ENCODE peak calls at places on chromosomes 3 and 15, in six cellular contexts. One of them, this sample, is unnamed.

GRCh38 chr15:69475769-69476358 is 23.2 kb downstream of the RPLP1 start:
- DNase-seq in epithelial cell of esophagus: peak; percentile 78
- DNase-seq in lower lobe of right lung: peak; percentile 82
- DNase-seq in fibroblast of pulmonary artery: peak; percentile 79
- DNase-seq in WERI-Rb-1: peak; percentile 74
- DNase-seq in SK-N-SH: peak; percentile 85
- DNase-seq in this sample: peak; percentile 61

GRCh38 chr15:25793354-25794050 is 69.6 kb downstream of the ATP10A start:
- DNase-seq in SK-N-SH: no peak
- DNase-seq in epithelial cell of esophagus: no peak
- DNase-seq in fibroblast of pulmonary artery: no peak
- DNase-seq in lower lobe of right lung: no peak
- DNase-seq in WERI-Rb-1: no peak
- DNase-seq in this sample: no peak

GRCh38 chr3:13241621-13242363 is 168.6 kb upstream of the IQSEC1 start:
- DNase-seq in WERI-Rb-1: no peak
- DNase-seq in epithelial cell of esophagus: no peak
- DNase-seq in fibroblast of pulmonary artery: no peak
- DNase-seq in SK-N-SH: no peak
- DNase-seq in lower lobe of right lung: no peak
- DNase-seq in this sample: no peak

GRCh38 chr3:128555881-128556280 is 62.9 kb upstream of the GATA2 start:
- DNase-seq in lower lobe of right lung: no peak
- DNase-seq in fibroblast of pulmonary artery: no peak
- DNase-seq in epithelial cell of esophagus: no peak
- DNase-seq in SK-N-SH: no peak
- DNase-seq in WERI-Rb-1: no peak
- DNase-seq in this sample: no peak

GRCh38 chr15:79455943-79456342 is 23.8 kb downstream of the MINAR1 start:
- DNase-seq in WERI-Rb-1: no peak
- DNase-seq in SK-N-SH: no peak
- DNase-seq in fibroblast of pulmonary artery: no peak
- DNase-seq in lower lobe of right lung: no peak
- DNase-seq in epithelial cell of esophagus: no peak
- DNase-seq in this sample: no peak

GRCh38 chr3:140467916-140468315 is 209.9 kb upstream of the TRIM42 start:
- DNase-seq in SK-N-SH: no peak
- DNase-seq in epithelial cell of esophagus: no peak
- DNase-seq in lower lobe of right lung: no peak
- DNase-seq in WERI-Rb-1: no peak
- DNase-seq in fibroblast of pulmonary artery: no peak
- DNase-seq in this sample: no peak

GRCh38 chr15:90934256-90934948 is 683 bp upstream of the UNC45A start:
- DNase-seq in epithelial cell of esophagus: peak; percentile 91
- DNase-seq in SK-N-SH: peak; percentile 87
- DNase-seq in lower lobe of right lung: peak; percentile 91
- DNase-seq in fibroblast of pulmonary artery: peak; percentile 83
- DNase-seq in WERI-Rb-1: peak; percentile 90
- DNase-seq in this sample: peak; percentile 77

GRCh38 chr3:87595798-87596197 is 319.4 kb upstream of the POU1F1 start:
- DNase-seq in epithelial cell of esophagus: no peak
- DNase-seq in fibroblast of pulmonary artery: no peak
- DNase-seq in SK-N-SH: no peak
- DNase-seq in WERI-Rb-1: no peak
- DNase-seq in lower lobe of right lung: no peak
- DNase-seq in this sample: peak; percentile 62

GRCh38 chr15:44633603-44634002 is 29.9 kb downstream of the SPG11 start:
- DNase-seq in WERI-Rb-1: no peak
- DNase-seq in SK-N-SH: no peak
- DNase-seq in epithelial cell of esophagus: peak; percentile 56
- DNase-seq in lower lobe of right lung: no peak
- DNase-seq in fibroblast of pulmonary artery: peak; percentile 80
- DNase-seq in this sample: peak; percentile 43

GRCh38 chr3:62065985-62066693 is 307.2 kb downstream of the FEZF2 start:
- DNase-seq in SK-N-SH: no peak
- DNase-seq in fibroblast of pulmonary artery: no peak
- DNase-seq in epithelial cell of esophagus: no peak
- DNase-seq in lower lobe of right lung: no peak
- DNase-seq in WERI-Rb-1: no peak
- DNase-seq in this sample: no peak

GRCh38 chr3:63877737-63878393 is 14.2 kb downstream of the ATXN7 start:
- DNase-seq in WERI-Rb-1: no peak
- DNase-seq in epithelial cell of esophagus: no peak
- DNase-seq in SK-N-SH: no peak
- DNase-seq in fibroblast of pulmonary artery: no peak
- DNase-seq in lower lobe of right lung: no peak
- DNase-seq in this sample: no peak

GRCh38 chr3:78506581-78507195 is 1261.1 kb downstream of the ROBO1 start:
- DNase-seq in SK-N-SH: no peak
- DNase-seq in lower lobe of right lung: no peak
- DNase-seq in fibroblast of pulmonary artery: peak; percentile 27
- DNase-seq in epithelial cell of esophagus: peak; percentile 68
- DNase-seq in WERI-Rb-1: no peak
- DNase-seq in this sample: peak; percentile 64

GRCh38 chr15:21269121-21269520 is 171.2 kb downstream of the POTEB3 start:
- DNase-seq in fibroblast of pulmonary artery: no peak
- DNase-seq in epithelial cell of esophagus: no peak
- DNase-seq in SK-N-SH: no peak
- DNase-seq in lower lobe of right lung: peak; percentile 41
- DNase-seq in WERI-Rb-1: no peak
- DNase-seq in this sample: no peak

GRCh38 chr3:169161011-169161410 is 502.5 kb downstream of the MECOM start:
- DNase-seq in epithelial cell of esophagus: peak; percentile 40
- DNase-seq in WERI-Rb-1: no peak
- DNase-seq in SK-N-SH: no peak
- DNase-seq in fibroblast of pulmonary artery: no peak
- DNase-seq in lower lobe of right lung: no peak
- DNase-seq in this sample: peak; percentile 58

GRCh38 chr15:70605606-70606410 is 157.6 kb downstream of the UACA start:
- DNase-seq in SK-N-SH: peak; percentile 65
- DNase-seq in lower lobe of right lung: no peak
- DNase-seq in fibroblast of pulmonary artery: peak; percentile 89
- DNase-seq in WERI-Rb-1: no peak
- DNase-seq in epithelial cell of esophagus: no peak
- DNase-seq in this sample: no peak

GRCh38 chr15:81749667-81750360 is 296.0 kb downstream of the MEX3B start:
- DNase-seq in fibroblast of pulmonary artery: no peak
- DNase-seq in lower lobe of right lung: no peak
- DNase-seq in WERI-Rb-1: no peak
- DNase-seq in epithelial cell of esophagus: no peak
- DNase-seq in SK-N-SH: no peak
- DNase-seq in this sample: no peak

GRCh38 chr15:94480289-94480834 is 249.0 kb downstream of the MCTP2 start:
- DNase-seq in SK-N-SH: peak; percentile 49
- DNase-seq in fibroblast of pulmonary artery: no peak
- DNase-seq in lower lobe of right lung: no peak
- DNase-seq in WERI-Rb-1: no peak
- DNase-seq in epithelial cell of esophagus: peak; percentile 38
- DNase-seq in this sample: peak; percentile 29

GRCh38 chr3:134663646-134664456 is 13.0 kb upstream of the KY start:
- DNase-seq in lower lobe of right lung: no peak
- DNase-seq in epithelial cell of esophagus: peak; percentile 10
- DNase-seq in fibroblast of pulmonary artery: peak; percentile 55
- DNase-seq in WERI-Rb-1: no peak
- DNase-seq in SK-N-SH: no peak
- DNase-seq in this sample: peak; percentile 17

GRCh38 chr3:122055215-122055614 is at the start of gene CD86:
- DNase-seq in epithelial cell of esophagus: peak; percentile 6
- DNase-seq in fibroblast of pulmonary artery: no peak
- DNase-seq in WERI-Rb-1: no peak
- DNase-seq in SK-N-SH: no peak
- DNase-seq in lower lobe of right lung: no peak
- DNase-seq in this sample: peak; percentile 5

GRCh38 chr3:50620420-50620819 is 3.5 kb downstream of the MAPKAPK3 start:
- DNase-seq in lower lobe of right lung: peak; percentile 73
- DNase-seq in WERI-Rb-1: no peak
- DNase-seq in fibroblast of pulmonary artery: no peak
- DNase-seq in epithelial cell of esophagus: no peak
- DNase-seq in SK-N-SH: no peak
- DNase-seq in this sample: no peak
- TF ChIP-seq CTCF in lower lobe of right lung: no peak
- TF ChIP-seq CTCF in WERI-Rb-1: peak; percentile 30
- TF ChIP-seq CTCF in fibroblast of pulmonary artery: no peak
- TF ChIP-seq CTCF in epithelial cell of esophagus: no peak
- TF ChIP-seq CTCF in SK-N-SH: no peak
- TF ChIP-seq CTCF in this sample: no peak

GRCh38 chr15:99409560-99409959 is 156.2 kb upstream of the MEF2A start:
- DNase-seq in fibroblast of pulmonary artery: no peak
- DNase-seq in lower lobe of right lung: no peak
- DNase-seq in WERI-Rb-1: no peak
- DNase-seq in SK-N-SH: no peak
- DNase-seq in epithelial cell of esophagus: no peak
- DNase-seq in this sample: no peak
- TF ChIP-seq CTCF in fibroblast of pulmonary artery: no peak
- TF ChIP-seq CTCF in lower lobe of right lung: no peak
- TF ChIP-seq CTCF in WERI-Rb-1: no peak
- TF ChIP-seq CTCF in SK-N-SH: no peak
- TF ChIP-seq CTCF in epithelial cell of esophagus: no peak
- TF ChIP-seq CTCF in this sample: no peak

GRCh38 chr15:33009603-33010002 is 184.9 kb downstream of the FMN1 start:
- DNase-seq in fibroblast of pulmonary artery: no peak
- DNase-seq in SK-N-SH: no peak
- DNase-seq in lower lobe of right lung: no peak
- DNase-seq in WERI-Rb-1: no peak
- DNase-seq in epithelial cell of esophagus: no peak
- DNase-seq in this sample: no peak

GRCh38 chr15:33009026-33009425 is 185.5 kb downstream of the FMN1 start:
- DNase-seq in epithelial cell of esophagus: no peak
- DNase-seq in lower lobe of right lung: no peak
- DNase-seq in WERI-Rb-1: no peak
- DNase-seq in SK-N-SH: no peak
- DNase-seq in fibroblast of pulmonary artery: no peak
- DNase-seq in this sample: no peak

GRCh38 chr15:33008284-33009011 is 186.1 kb downstream of the FMN1 start:
- DNase-seq in fibroblast of pulmonary artery: peak; percentile 73
- DNase-seq in WERI-Rb-1: no peak
- DNase-seq in lower lobe of right lung: no peak
- DNase-seq in epithelial cell of esophagus: no peak
- DNase-seq in SK-N-SH: no peak
- DNase-seq in this sample: no peak

GRCh38 chr15:33005582-33005981 is 188.9 kb downstream of the FMN1 start:
- DNase-seq in lower lobe of right lung: no peak
- DNase-seq in SK-N-SH: no peak
- DNase-seq in WERI-Rb-1: no peak
- DNase-seq in fibroblast of pulmonary artery: no peak
- DNase-seq in epithelial cell of esophagus: no peak
- DNase-seq in this sample: no peak

DNA sequence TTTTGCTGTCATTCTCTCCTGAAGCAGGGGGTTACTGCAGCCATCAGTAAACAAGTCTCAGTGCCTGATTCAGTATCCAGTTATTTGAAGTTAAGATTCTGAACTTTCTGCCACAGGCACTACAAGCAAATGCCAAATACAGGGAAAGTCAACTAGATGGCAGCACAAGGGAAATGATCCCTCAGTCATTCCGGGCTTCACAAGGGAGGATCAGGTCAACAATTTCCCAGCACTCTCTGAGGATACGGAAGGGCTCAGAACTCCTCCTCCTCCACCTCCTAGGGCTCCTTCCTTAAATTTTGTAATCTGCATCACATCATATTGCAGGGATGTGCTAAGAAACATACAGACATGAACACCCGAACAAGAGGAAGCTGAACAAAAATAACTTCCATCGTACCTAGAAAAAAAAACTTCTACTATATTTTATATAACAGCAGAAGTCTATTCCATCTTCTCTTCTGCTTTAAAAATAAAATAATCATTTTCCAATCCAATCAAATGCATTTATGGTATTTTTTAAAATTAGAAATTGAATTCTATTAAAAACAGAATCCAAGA is 187.1 kb downstream of the FMN1 start:
- DNase-seq in epithelial cell of esophagus: peak; percentile 40
- DNase-seq in SK-N-SH: no peak
- DNase-seq in fibroblast of pulmonary artery: peak; percentile 56
- DNase-seq in lower lobe of right lung: no peak
- DNase-seq in WERI-Rb-1: no peak
- DNase-seq in this sample: peak; percentile 50
- TF ChIP-seq CTCF in epithelial cell of esophagus: peak; percentile 55
- TF ChIP-seq CTCF in SK-N-SH: peak; percentile 36
- TF ChIP-seq CTCF in fibroblast of pulmonary artery: peak; percentile 41
- TF ChIP-seq CTCF in lower lobe of right lung: no peak
- TF ChIP-seq CTCF in WERI-Rb-1: no peak
- TF ChIP-seq CTCF in this sample: peak; percentile 34

DNA sequence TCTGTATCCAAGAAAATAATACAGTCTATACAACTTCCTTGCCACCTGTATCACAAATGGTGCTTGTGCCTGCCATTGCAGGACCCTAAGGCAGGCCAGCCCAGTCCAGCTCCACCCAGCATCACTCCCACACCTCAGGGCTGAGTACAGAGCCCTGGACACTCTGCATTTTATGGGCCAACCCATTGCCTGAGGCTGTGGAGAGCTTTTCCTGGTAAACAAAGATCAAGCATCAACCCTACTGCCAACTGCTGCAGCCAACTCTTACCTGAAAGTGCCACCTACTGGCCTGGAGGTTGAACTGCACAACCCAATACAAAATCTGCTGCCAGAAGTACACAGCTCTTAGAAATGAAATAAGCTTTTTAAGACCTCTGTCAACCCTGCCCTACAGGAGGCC is 1082.2 kb downstream of the NAALADL2 start:
- DNase-seq in WERI-Rb-1: peak; percentile 37
- DNase-seq in SK-N-SH: no peak
- DNase-seq in lower lobe of right lung: no peak
- DNase-seq in epithelial cell of esophagus: peak; percentile 42
- DNase-seq in fibroblast of pulmonary artery: peak; percentile 8
- DNase-seq in this sample: peak; percentile 13
- TF ChIP-seq CTCF in WERI-Rb-1: peak; percentile 68
- TF ChIP-seq CTCF in SK-N-SH: peak; percentile 55
- TF ChIP-seq CTCF in lower lobe of right lung: peak; percentile 34
- TF ChIP-seq CTCF in epithelial cell of esophagus: peak; percentile 56
- TF ChIP-seq CTCF in fibroblast of pulmonary artery: peak; percentile 38
- TF ChIP-seq CTCF in this sample: peak; percentile 47

GRCh38 chr15:95826831-95827230 is 503.7 kb upstream of the NR2F2 start:
- DNase-seq in WERI-Rb-1: peak; percentile 27
- DNase-seq in lower lobe of right lung: no peak
- DNase-seq in epithelial cell of esophagus: peak; percentile 44
- DNase-seq in fibroblast of pulmonary artery: no peak
- DNase-seq in SK-N-SH: no peak
- DNase-seq in this sample: peak; percentile 33
- TF ChIP-seq CTCF in WERI-Rb-1: peak; percentile 61
- TF ChIP-seq CTCF in lower lobe of right lung: no peak
- TF ChIP-seq CTCF in epithelial cell of esophagus: peak; percentile 68
- TF ChIP-seq CTCF in fibroblast of pulmonary artery: peak; percentile 14
- TF ChIP-seq CTCF in SK-N-SH: no peak
- TF ChIP-seq CTCF in this sample: peak; percentile 61